ENCODE peak calls at places on chromosome 1, in six cellular contexts. I is iris pigment epithelial cell, V is Peyer's patch, D is neural progenitor cell, Q is left ventricle myocardium inferior, J is astrocyte of the hippocampus. O is an unnamed sample.

GRCh38 chr1:220271706-220272046 is 577 bp downstream of the RAB3GAP2 start:
- DNase-seq in V (peak), Q (no peak), J (peak), I (peak), D (no peak), O (no peak)

GRCh38 chr1:28172690-28173150 is 3.8 kb downstream of the PTAFR start:
- DNase-seq in I (no peak), Q (no peak), D (no peak), J (peak), V (peak), O (peak)

GRCh38 chr1:3852091-3852490 is 4.9 kb downstream of the CEP104 start:
- DNase-seq in Q (no peak), D (no peak), I (no peak), J (no peak), V (no peak), O (no peak)

GRCh38 chr1:63112155-63112914 is 210.0 kb upstream of the FOXD3 start:
- DNase-seq in D (peak), V (no peak), J (peak), Q (no peak), I (peak), O (no peak)

GRCh38 chr1:149843302-149844041 is 55.9 kb upstream of the BOLA1 start:
- DNase-seq in I (peak), D (peak), V (no peak), Q (no peak), J (peak), O (no peak)

GRCh38 chr1:85463666-85464496 is 1.1 kb downstream of the DDAH1 start:
- DNase-seq in I (peak), D (peak), Q (no peak), J (peak), V (no peak), O (no peak)

GRCh38 chr1:66273674-66274073 is 260.3 kb upstream of the SGIP1 start:
- DNase-seq in D (no peak), Q (no peak), V (no peak), I (no peak), J (no peak), O (no peak)

GRCh38 chr1:40270152-40270834 is 12.3 kb downstream of the ZMPSTE24 start:
- DNase-seq in I (peak), V (no peak), D (no peak), Q (no peak), J (peak), O (no peak)

GRCh38 chr1:21022279-21023040 is 154.2 kb downstream of the EIF4G3 start:
- DNase-seq in Q (no peak), I (peak), V (peak), D (no peak), J (peak), O (peak)

GRCh38 chr1:161227196-161227871 is 1.5 kb downstream of the TOMM40L start:
- DNase-seq in I (peak), D (peak), J (peak), V (peak), Q (peak), O (peak)

GRCh38 chr1:109240158-109241152 is 8.9 kb upstream of the CELSR2 start:
- DNase-seq in V (no peak), Q (peak), I (peak), D (peak), J (peak), O (peak)

GRCh38 chr1:218347316-218347712 is 2.2 kb downstream of the TGFB2 start:
- DNase-seq in I (peak), D (peak), Q (no peak), V (no peak), J (peak), O (no peak)

GRCh38 chr1:53627031-53627430 is 111.9 kb downstream of the GLIS1 start:
- DNase-seq in J (no peak), V (no peak), Q (no peak), D (no peak), I (no peak), O (no peak)

GRCh38 chr1:43875327-43875726 is 58.3 kb upstream of the ARTN start:
- DNase-seq in J (no peak), I (no peak), V (no peak), Q (no peak), D (no peak), O (no peak)

GRCh38 chr1:107964397-107965111 is 426 bp downstream of the VAV3 start:
- DNase-seq in Q (no peak), J (peak), I (peak), D (peak), V (peak), O (peak)

GRCh38 chr1:89553195-89553584 is 28.6 kb downstream of the LRRC8B start:
- DNase-seq in V (no peak), D (no peak), I (no peak), Q (no peak), J (no peak), O (no peak)

GRCh38 chr1:43443197-43443946 is 10.4 kb downstream of the HYI start:
- DNase-seq in V (no peak), I (no peak), Q (no peak), J (no peak), D (no peak), O (peak)

GRCh38 chr1:15938628-15939161 is 37.2 kb downstream of the ZBTB17 start:
- DNase-seq in D (no peak), V (no peak), J (no peak), Q (no peak), I (no peak), O (peak)

GRCh38 chr1:180841460-180841859 is 71.2 kb upstream of the KIAA1614 start:
- DNase-seq in Q (no peak), D (no peak), I (no peak), J (peak), V (no peak), O (no peak)

GRCh38 chr1:178121883-178122282 is 28.0 kb downstream of the RASAL2 start:
- DNase-seq in I (no peak), Q (no peak), J (peak), V (no peak), D (peak), O (no peak)

GRCh38 chr1:79042117-79042516 is 35.6 kb upstream of the ADGRL4 start:
- DNase-seq in I (peak), V (no peak), D (no peak), Q (no peak), J (peak), O (no peak)

GRCh38 chr1:201184307-201184706 is 6.3 kb upstream of the IGFN1 start:
- DNase-seq in J (no peak), I (no peak), Q (no peak), V (no peak), D (no peak), O (no peak)

GRCh38 chr1:155226188-155226909 is 17.9 kb downstream of the MTX1 start:
- DNase-seq in D (peak), J (peak), V (peak), I (peak), Q (peak), O (peak)

GRCh38 chr1:214454619-214455396 is 96.6 kb downstream of the PTPN14 start:
- DNase-seq in D (no peak), Q (no peak), V (no peak), J (peak), I (peak), O (no peak)

GRCh38 chr1:234371414-234371813 is 1.8 kb upstream of the COA6 start:
- DNase-seq in V (no peak), Q (no peak), D (no peak), I (no peak), J (no peak), O (no peak)

GRCh38 chr1:224505454-224506093 is 71.0 kb upstream of the WDR26 start:
- DNase-seq in Q (no peak), V (no peak), D (no peak), J (no peak), I (peak), O (no peak)

O was measured in stomach.